ENCODE peak calls at places on chromosomes 12 and 14, in six cellular contexts. One of them, this sample, is unnamed.

GRCh38 chr12:100668939-100669536 is 95.6 kb downstream of the GAS2L3 start:
- DNase-seq in trophoblast cell: peak
- DNase-seq in IMR-90: peak
- DNase-seq in neuronal stem cell: peak
- DNase-seq in mesendoderm: peak
- DNase-seq in H9: peak
- DNase-seq in this sample: peak

GRCh38 chr14:53542692-53543091 is 389.6 kb upstream of the DDHD1 start:
- DNase-seq in trophoblast cell: no peak
- DNase-seq in IMR-90: peak
- DNase-seq in neuronal stem cell: no peak
- DNase-seq in mesendoderm: no peak
- DNase-seq in H9: no peak
- DNase-seq in this sample: peak

GRCh38 chr12:106679576-106679975 is 94.9 kb upstream of the RIC8B start:
- DNase-seq in trophoblast cell: no peak
- DNase-seq in IMR-90: no peak
- DNase-seq in neuronal stem cell: no peak
- DNase-seq in mesendoderm: no peak
- DNase-seq in H9: no peak
- DNase-seq in this sample: no peak

GRCh38 chr12:20423557-20423956 is 55.2 kb downstream of the PDE3A start:
- DNase-seq in trophoblast cell: no peak
- DNase-seq in IMR-90: no peak
- DNase-seq in neuronal stem cell: no peak
- DNase-seq in mesendoderm: peak
- DNase-seq in H9: peak
- DNase-seq in this sample: no peak

GRCh38 chr14:101665478-101666078 is 95.9 kb upstream of the PPP2R5C start:
- DNase-seq in trophoblast cell: peak
- DNase-seq in IMR-90: peak
- DNase-seq in neuronal stem cell: peak
- DNase-seq in mesendoderm: peak
- DNase-seq in H9: peak
- DNase-seq in this sample: peak

GRCh38 chr12:49364989-49365388 is 2.3 kb upstream of the SPATS2 start:
- DNase-seq in trophoblast cell: peak
- DNase-seq in IMR-90: peak
- DNase-seq in neuronal stem cell: no peak
- DNase-seq in mesendoderm: no peak
- DNase-seq in H9: no peak
- DNase-seq in this sample: peak

GRCh38 chr12:57390174-57390573 is 40.7 kb downstream of the R3HDM2 start:
- DNase-seq in trophoblast cell: no peak
- DNase-seq in IMR-90: no peak
- DNase-seq in neuronal stem cell: no peak
- DNase-seq in mesendoderm: no peak
- DNase-seq in H9: no peak
- DNase-seq in this sample: no peak

GRCh38 chr14:40987481-40987880 is 619.2 kb upstream of the LRFN5 start:
- DNase-seq in trophoblast cell: no peak
- DNase-seq in IMR-90: no peak
- DNase-seq in neuronal stem cell: no peak
- DNase-seq in mesendoderm: no peak
- DNase-seq in H9: no peak
- DNase-seq in this sample: peak

GRCh38 chr12:27083861-27084271 is 1.5 kb upstream of the C12orf71 start:
- DNase-seq in trophoblast cell: peak
- DNase-seq in IMR-90: peak
- DNase-seq in neuronal stem cell: peak
- DNase-seq in mesendoderm: peak
- DNase-seq in H9: no peak
- DNase-seq in this sample: peak

GRCh38 chr12:127681151-127681754 is 585.7 kb upstream of the TMEM132C start:
- DNase-seq in trophoblast cell: no peak
- DNase-seq in IMR-90: no peak
- DNase-seq in neuronal stem cell: no peak
- DNase-seq in mesendoderm: no peak
- DNase-seq in H9: no peak
- DNase-seq in this sample: no peak

GRCh38 chr14:104708606-104709268 is 15.3 kb upstream of the ADSS1 start:
- DNase-seq in trophoblast cell: peak
- DNase-seq in IMR-90: peak
- DNase-seq in neuronal stem cell: peak
- DNase-seq in mesendoderm: peak
- DNase-seq in H9: peak
- DNase-seq in this sample: peak

GRCh38 chr14:54023027-54023426 is 66.4 kb upstream of the BMP4 start:
- DNase-seq in trophoblast cell: no peak
- DNase-seq in IMR-90: no peak
- DNase-seq in neuronal stem cell: no peak
- DNase-seq in mesendoderm: no peak
- DNase-seq in H9: no peak
- DNase-seq in this sample: no peak

GRCh38 chr14:106518054-106518943 is 991.9 kb downstream of the TMEM121 start:
- DNase-seq in trophoblast cell: peak
- DNase-seq in IMR-90: no peak
- DNase-seq in neuronal stem cell: no peak
- DNase-seq in mesendoderm: no peak
- DNase-seq in H9: no peak
- DNase-seq in this sample: no peak

GRCh38 chr12:62602445-62603060 is 135.9 kb downstream of the MON2 start:
- DNase-seq in trophoblast cell: peak
- DNase-seq in IMR-90: peak
- DNase-seq in neuronal stem cell: peak
- DNase-seq in mesendoderm: peak
- DNase-seq in H9: peak
- DNase-seq in this sample: peak
- H2BK120ac ChIP-seq in trophoblast cell: peak
- H2BK120ac ChIP-seq in IMR-90: peak
- H2BK120ac ChIP-seq in neuronal stem cell: peak
- H2BK120ac ChIP-seq in mesendoderm: peak
- H2BK120ac ChIP-seq in H9: peak
- H2BK120ac ChIP-seq in this sample: peak

GRCh38 chr12:45232771-45233372 is 17.0 kb downstream of the ANO6 start:
- DNase-seq in trophoblast cell: peak
- DNase-seq in IMR-90: peak
- DNase-seq in neuronal stem cell: no peak
- DNase-seq in mesendoderm: peak
- DNase-seq in H9: peak
- DNase-seq in this sample: peak
- H2BK120ac ChIP-seq in trophoblast cell: peak
- H2BK120ac ChIP-seq in IMR-90: peak
- H2BK120ac ChIP-seq in neuronal stem cell: no peak
- H2BK120ac ChIP-seq in mesendoderm: no peak
- H2BK120ac ChIP-seq in H9: peak
- H2BK120ac ChIP-seq in this sample: peak

GRCh38 chr14:50237448-50237847 is 6.1 kb upstream of the SOS2 start:
- DNase-seq in trophoblast cell: no peak
- DNase-seq in IMR-90: no peak
- DNase-seq in neuronal stem cell: no peak
- DNase-seq in mesendoderm: no peak
- DNase-seq in H9: no peak
- DNase-seq in this sample: no peak
- H2BK120ac ChIP-seq in trophoblast cell: no peak
- H2BK120ac ChIP-seq in IMR-90: no peak
- H2BK120ac ChIP-seq in neuronal stem cell: no peak
- H2BK120ac ChIP-seq in mesendoderm: no peak
- H2BK120ac ChIP-seq in H9: no peak
- H2BK120ac ChIP-seq in this sample: no peak

GRCh38 chr12:68648179-68648578 is 37.5 kb downstream of the RAP1B start:
- DNase-seq in trophoblast cell: no peak
- DNase-seq in IMR-90: peak
- DNase-seq in neuronal stem cell: no peak
- DNase-seq in mesendoderm: no peak
- DNase-seq in H9: no peak
- DNase-seq in this sample: peak
- H2BK120ac ChIP-seq in trophoblast cell: no peak
- H2BK120ac ChIP-seq in IMR-90: no peak
- H2BK120ac ChIP-seq in neuronal stem cell: no peak
- H2BK120ac ChIP-seq in mesendoderm: no peak
- H2BK120ac ChIP-seq in H9: no peak
- H2BK120ac ChIP-seq in this sample: no peak

DNA sequence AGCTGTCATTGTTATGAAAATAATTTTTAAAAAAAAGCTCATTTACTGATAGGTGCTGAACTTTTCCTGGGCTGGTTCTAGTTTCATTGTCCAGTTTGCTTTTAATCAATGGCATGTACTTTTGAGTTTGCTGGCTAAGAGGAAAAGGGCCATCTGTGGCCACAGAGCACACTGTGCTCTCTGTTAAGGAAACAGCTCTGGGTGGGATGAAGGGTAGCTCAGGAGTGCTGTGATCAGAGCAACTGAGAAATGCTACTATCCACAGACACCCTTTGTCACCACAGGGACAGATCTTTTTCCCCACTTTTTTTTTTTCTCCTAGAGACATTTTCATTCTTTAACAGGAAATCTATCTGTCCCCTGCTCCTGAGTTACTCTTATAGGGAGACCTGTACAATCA is 387.1 kb upstream of the PRICKLE1 start:
- DNase-seq in trophoblast cell: no peak
- DNase-seq in IMR-90: no peak
- DNase-seq in neuronal stem cell: no peak
- DNase-seq in mesendoderm: no peak
- DNase-seq in H9: no peak
- DNase-seq in this sample: no peak
- H2BK120ac ChIP-seq in trophoblast cell: no peak
- H2BK120ac ChIP-seq in IMR-90: no peak
- H2BK120ac ChIP-seq in neuronal stem cell: no peak
- H2BK120ac ChIP-seq in mesendoderm: no peak
- H2BK120ac ChIP-seq in H9: no peak
- H2BK120ac ChIP-seq in this sample: no peak

GRCh38 chr12:8146416-8146771 is 10.4 kb upstream of the ZNF705A start:
- DNase-seq in trophoblast cell: no peak
- DNase-seq in IMR-90: no peak
- DNase-seq in neuronal stem cell: no peak
- DNase-seq in mesendoderm: no peak
- DNase-seq in H9: no peak
- DNase-seq in this sample: no peak
- H2BK120ac ChIP-seq in trophoblast cell: no peak
- H2BK120ac ChIP-seq in IMR-90: peak
- H2BK120ac ChIP-seq in neuronal stem cell: no peak
- H2BK120ac ChIP-seq in mesendoderm: no peak
- H2BK120ac ChIP-seq in H9: no peak
- H2BK120ac ChIP-seq in this sample: no peak

GRCh38 chr12:113514602-113515001 is 42.9 kb upstream of the LHX5 start:
- DNase-seq in trophoblast cell: no peak
- DNase-seq in IMR-90: no peak
- DNase-seq in neuronal stem cell: no peak
- DNase-seq in mesendoderm: no peak
- DNase-seq in H9: no peak
- DNase-seq in this sample: no peak
- H2BK120ac ChIP-seq in trophoblast cell: no peak
- H2BK120ac ChIP-seq in IMR-90: no peak
- H2BK120ac ChIP-seq in neuronal stem cell: no peak
- H2BK120ac ChIP-seq in mesendoderm: no peak
- H2BK120ac ChIP-seq in H9: no peak
- H2BK120ac ChIP-seq in this sample: no peak

DNA sequence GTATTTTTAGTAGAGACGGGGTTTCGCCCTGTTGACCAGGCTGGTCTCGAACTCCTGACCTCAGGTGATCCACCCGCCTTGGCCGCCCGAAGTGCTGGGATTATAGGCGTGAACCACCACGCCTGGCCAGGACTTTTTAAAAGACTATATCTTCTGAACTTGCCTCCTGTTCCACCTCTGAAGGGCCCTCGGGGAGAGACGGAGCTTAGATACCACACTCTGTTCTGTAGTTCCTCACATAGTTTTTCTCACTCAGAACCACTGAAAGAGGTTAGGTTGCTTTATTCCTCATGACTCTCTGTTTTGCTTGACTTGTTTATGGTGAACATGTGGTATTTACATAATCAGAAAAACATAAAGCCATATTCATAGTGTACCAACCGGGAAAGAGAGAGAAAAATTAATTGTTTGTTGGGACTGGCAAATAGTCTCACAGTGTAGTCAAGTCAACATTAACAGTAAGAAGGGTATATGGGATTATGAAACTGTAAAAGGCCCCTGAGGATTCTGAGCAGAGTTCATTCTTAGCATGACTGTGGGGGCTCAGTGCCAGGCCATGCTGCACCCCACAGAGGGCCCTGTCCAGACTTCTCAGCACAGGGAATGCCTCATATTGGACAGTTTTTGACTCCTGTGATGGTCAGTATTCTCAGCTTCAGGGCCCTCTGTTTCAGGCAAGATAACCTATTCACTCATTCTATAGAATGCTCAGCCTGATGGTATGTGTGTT is 342.3 kb downstream of the ZFP36L1 start:
- DNase-seq in trophoblast cell: peak
- DNase-seq in IMR-90: no peak
- DNase-seq in neuronal stem cell: no peak
- DNase-seq in mesendoderm: no peak
- DNase-seq in H9: no peak
- DNase-seq in this sample: no peak
- H2BK120ac ChIP-seq in trophoblast cell: peak
- H2BK120ac ChIP-seq in IMR-90: no peak
- H2BK120ac ChIP-seq in neuronal stem cell: no peak
- H2BK120ac ChIP-seq in mesendoderm: no peak
- H2BK120ac ChIP-seq in H9: no peak
- H2BK120ac ChIP-seq in this sample: peak

GRCh38 chr14:68235011-68235410 is 415.4 kb downstream of the RAD51B start:
- DNase-seq in trophoblast cell: no peak
- DNase-seq in IMR-90: peak
- DNase-seq in neuronal stem cell: no peak
- DNase-seq in mesendoderm: no peak
- DNase-seq in H9: no peak
- DNase-seq in this sample: peak

GRCh38 chr14:68232643-68233055 is 413.1 kb downstream of the RAD51B start:
- DNase-seq in trophoblast cell: peak
- DNase-seq in IMR-90: peak
- DNase-seq in neuronal stem cell: no peak
- DNase-seq in mesendoderm: no peak
- DNase-seq in H9: no peak
- DNase-seq in this sample: peak

GRCh38 chr14:68233385-68233784 is 413.8 kb downstream of the RAD51B start:
- DNase-seq in trophoblast cell: no peak
- DNase-seq in IMR-90: no peak
- DNase-seq in neuronal stem cell: no peak
- DNase-seq in mesendoderm: no peak
- DNase-seq in H9: no peak
- DNase-seq in this sample: no peak

GRCh38 chr14:68236525-68236924 is 416.9 kb downstream of the RAD51B start:
- DNase-seq in trophoblast cell: no peak
- DNase-seq in IMR-90: no peak
- DNase-seq in neuronal stem cell: no peak
- DNase-seq in mesendoderm: no peak
- DNase-seq in H9: no peak
- DNase-seq in this sample: no peak

GRCh38 chr14:68234101-68234905 is 414.7 kb downstream of the RAD51B start:
- DNase-seq in trophoblast cell: no peak
- DNase-seq in IMR-90: peak
- DNase-seq in neuronal stem cell: no peak
- DNase-seq in mesendoderm: no peak
- DNase-seq in H9: no peak
- DNase-seq in this sample: no peak
- H2BK120ac ChIP-seq in trophoblast cell: peak
- H2BK120ac ChIP-seq in IMR-90: peak
- H2BK120ac ChIP-seq in neuronal stem cell: no peak
- H2BK120ac ChIP-seq in mesendoderm: no peak
- H2BK120ac ChIP-seq in H9: no peak
- H2BK120ac ChIP-seq in this sample: no peak

This sample was measured in mesenchymal stem cell.